ENCODE peak calls at places on chromosomes 5 and 9, in four cellular contexts. A, U, P and O are unnamed samples.

GRCh38 chr9:36933676-36934215 is 100.3 kb downstream of the PAX5 start:
- DNase-seq in A (no peak), U (no peak), P (no peak), O (no peak)

GRCh38 chr5:96476654-96477053 is 43.6 kb upstream of the PCSK1 start:
- DNase-seq in A (no peak), U (no peak), P (no peak), O (peak)

GRCh38 chr5:622946-623522 is 10.9 kb downstream of the CEP72 start:
- DNase-seq in A (peak), U (no peak), P (no peak), O (no peak)

GRCh38 chr5:95957804-95958203 is 3.8 kb downstream of the ELL2 start:
- DNase-seq in A (no peak), U (no peak), P (no peak), O (no peak)

GRCh38 chr9:33287087-33287490 is 3.2 kb upstream of the NFX1 start:
- DNase-seq in A (no peak), U (peak), P (peak), O (peak)

GRCh38 chr5:113804264-113804663 is 290.8 kb downstream of the YTHDC2 start:
- DNase-seq in A (no peak), U (no peak), P (no peak), O (no peak)

GRCh38 chr9:96442491-96442890 is 7.5 kb upstream of the HABP4 start:
- DNase-seq in A (no peak), U (no peak), P (no peak), O (no peak)

GRCh38 chr9:129627556-129628492 is 1.9 kb downstream of the NTMT1 start:
- DNase-seq in A (no peak), U (no peak), P (no peak), O (no peak)

GRCh38 chr9:79257215-79257614 is 314.6 kb upstream of the TLE4 start:
- DNase-seq in A (no peak), U (no peak), P (no peak), O (no peak)

GRCh38 chr5:128668921-128669320 is 130.9 kb upstream of the FBN2 start:
- DNase-seq in A (no peak), U (no peak), P (no peak), O (no peak)

GRCh38 chr5:124740991-124741583 is 5.4 kb downstream of the ZNF608 start:
- DNase-seq in A (no peak), U (peak), P (no peak), O (no peak)

GRCh38 chr9:70852711-70853240 is 268.6 kb downstream of the TRPM3 start:
- DNase-seq in A (no peak), U (no peak), P (no peak), O (no peak)

GRCh38 chr5:76402880-76403712 is at the start of gene IQGAP2:
- DNase-seq in A (peak), U (no peak), P (peak), O (no peak)

GRCh38 chr5:176596689-176597416 is 13.1 kb downstream of the GPRIN1 start:
- DNase-seq in A (no peak), U (no peak), P (no peak), O (no peak)

GRCh38 chr5:68423154-68423811 is 207.7 kb downstream of the PIK3R1 start:
- DNase-seq in A (no peak), U (no peak), P (no peak), O (no peak)

GRCh38 chr9:111039203-111039907 is 1.1 kb upstream of the LPAR1 start:
- DNase-seq in A (peak), U (no peak), P (no peak), O (no peak)

GRCh38 chr5:101390317-101390908 is 487.3 kb upstream of the ST8SIA4 start:
- DNase-seq in A (no peak), U (peak), P (peak), O (no peak)

GRCh38 chr5:31815394-31815793 is 176.5 kb downstream of the PDZD2 start:
- DNase-seq in A (no peak), U (no peak), P (no peak), O (no peak)

GRCh38 chr9:71859939-71860338 is 51.1 kb downstream of the ABHD17B start:
- DNase-seq in A (no peak), U (no peak), P (no peak), O (no peak)

GRCh38 chr9:71858102-71858798 is 52.7 kb downstream of the ABHD17B start:
- DNase-seq in A (no peak), U (no peak), P (no peak), O (no peak)

GRCh38 chr9:71863652-71864051 is 47.3 kb downstream of the ABHD17B start:
- DNase-seq in A (no peak), U (no peak), P (no peak), O (peak)

GRCh38 chr9:71858812-71859211 is 52.2 kb downstream of the ABHD17B start:
- DNase-seq in A (no peak), U (no peak), P (no peak), O (no peak)

GRCh38 chr9:71861618-71862017 is 49.4 kb downstream of the ABHD17B start:
- DNase-seq in A (no peak), U (no peak), P (no peak), O (no peak)
- H3K4me3 ChIP-seq in A (no peak), U (no peak), P (no peak), O (no peak)

GRCh38 chr9:131405858-131406566 is 12.1 kb downstream of the PRRC2B start:
- DNase-seq in A (no peak), U (no peak), P (no peak), O (no peak)

GRCh38 chr9:131410051-131410491 is 16.2 kb downstream of the PRRC2B start:
- DNase-seq in A (no peak), U (no peak), P (no peak), O (no peak)

GRCh38 chr9:131406567-131407436 is 12.9 kb downstream of the PRRC2B start:
- DNase-seq in A (no peak), U (no peak), P (no peak), O (no peak)

GRCh38 chr9:131409458-131409992 is 15.6 kb downstream of the PRRC2B start:
- DNase-seq in A (no peak), U (no peak), P (no peak), O (no peak)

DNA sequence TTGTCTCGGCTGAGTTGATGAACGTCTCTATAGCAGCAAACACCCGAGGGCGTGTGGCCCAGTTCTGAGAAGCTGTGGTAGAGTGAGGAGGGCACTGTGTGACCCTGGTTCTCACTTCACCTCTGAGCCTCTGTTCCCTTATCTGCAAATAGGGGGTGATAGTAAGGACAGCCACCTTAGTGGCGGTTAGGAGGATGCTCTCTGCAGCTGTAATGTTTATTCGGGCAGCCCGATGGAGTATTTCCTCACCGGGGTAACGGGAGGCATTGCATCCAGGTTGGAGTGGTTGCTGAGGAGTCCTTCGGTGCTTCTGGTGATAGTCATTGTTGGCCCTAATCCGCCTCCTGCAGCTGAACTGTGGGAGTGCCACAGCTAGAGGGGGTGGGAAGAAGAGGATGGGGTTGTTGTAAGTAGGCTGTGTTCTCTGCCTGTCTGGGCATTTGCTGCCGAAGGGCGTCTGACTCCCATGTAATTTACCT is 13.9 kb downstream of the PRRC2B start:
- DNase-seq in A (no peak), U (no peak), P (no peak), O (no peak)
- TF ChIP-seq CTCF in A (peak), U (peak), P (peak), O (peak)

DNA sequence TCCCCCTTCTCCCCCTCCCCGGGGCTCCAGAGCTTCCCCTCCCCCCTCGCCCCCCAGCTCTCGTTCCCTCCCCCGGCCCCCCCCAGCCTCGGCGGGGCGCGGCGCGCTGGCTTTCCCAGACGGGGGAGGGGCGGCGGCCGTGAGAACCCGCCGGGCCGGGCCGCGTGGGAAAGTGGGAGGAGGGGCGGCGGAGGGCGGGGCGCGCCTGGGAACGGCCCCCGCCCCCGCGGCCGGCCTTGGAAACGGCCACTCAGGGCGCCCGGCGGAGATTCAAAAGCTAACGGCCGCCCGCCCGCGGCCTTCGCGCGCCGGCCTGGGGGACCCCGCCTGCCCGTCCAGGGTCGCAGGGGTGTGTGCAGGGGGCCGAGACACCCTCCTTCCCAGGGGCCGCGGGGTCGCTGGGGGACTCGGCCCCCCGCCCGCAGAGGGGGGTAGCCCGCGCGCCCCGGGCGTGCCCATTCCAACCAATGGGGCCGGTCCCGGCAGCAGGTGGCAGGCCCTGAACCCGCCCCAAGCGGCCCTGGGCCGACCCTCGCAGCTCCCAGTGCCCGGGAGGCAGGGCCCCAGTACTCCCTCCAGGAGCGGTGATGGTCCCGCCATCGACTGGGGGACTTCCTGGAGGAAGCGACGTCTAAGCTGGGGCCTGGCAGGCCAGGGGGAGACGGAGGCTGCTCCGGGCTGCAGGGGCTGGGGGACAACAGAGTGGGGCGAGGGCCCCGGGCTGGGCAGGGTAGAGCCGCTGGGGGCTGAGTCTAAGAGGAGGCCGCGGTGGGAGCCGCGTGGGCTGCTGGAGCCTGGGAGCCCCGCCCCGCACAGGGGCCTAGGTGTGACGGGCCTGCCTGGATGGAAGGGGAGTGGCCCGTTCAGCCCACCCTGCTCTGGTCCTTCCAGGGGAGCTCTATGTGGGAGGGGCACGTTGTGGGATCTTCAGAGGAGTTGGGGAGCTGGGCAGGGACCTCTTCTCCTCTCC is 14.2 kb upstream of the NRARP start:
- DNase-seq in A (peak), U (no peak), P (no peak), O (no peak)
- H3K4me3 ChIP-seq in A (peak), U (peak), P (peak), O (no peak)

GRCh38 chr5:139473105-139473504 is 2.3 kb downstream of the SMIM33 start:
- DNase-seq in A (no peak), U (no peak), P (no peak), O (no peak)

GRCh38 chr5:139470821-139471300 is at the start of gene SMIM33:
- DNase-seq in A (no peak), U (no peak), P (no peak), O (no peak)

GRCh38 chr5:139473565-139473964 is 2.8 kb downstream of the SMIM33 start:
- DNase-seq in A (no peak), U (no peak), P (no peak), O (no peak)

GRCh38 chr5:139472410-139473030 is 1.7 kb downstream of the SMIM33 start:
- DNase-seq in A (no peak), U (no peak), P (no peak), O (no peak)

GRCh38 chr5:139468421-139468931 is 2.3 kb upstream of the SMIM33 start:
- DNase-seq in A (no peak), U (no peak), P (no peak), O (no peak)
- TF ChIP-seq CTCF in A (no peak), U (peak), P (no peak), O (no peak)

GRCh38 chr9:89606049-89606481 is 1.3 kb downstream of the GADD45G start:
- DNase-seq in A (peak), U (no peak), P (peak), O (no peak)
- H3K4me3 ChIP-seq in A (peak), U (no peak), P (peak), O (no peak)